ENCODE peak calls at places on chromosomes 2 and 18, in four cellular contexts. D, Y, X and W are unnamed samples.

GRCh38 chr2:182618672-182619079 is 97.4 kb upstream of the DNAJC10 start:
- DNase-seq in D (no peak), Y (no peak), X (no peak), W (no peak)

GRCh38 chr18:68121826-68122225 is 593.1 kb downstream of the TMX3 start:
- DNase-seq in D (no peak), Y (no peak), X (no peak), W (no peak)

GRCh38 chr2:165469417-165469816 is at the start of gene CSRNP3:
- DNase-seq in D (peak; percentile 59), Y (peak; percentile 89), X (peak; percentile 26), W (peak; percentile 35)

GRCh38 chr2:150480241-150480640 is 7.2 kb downstream of the RND3 start:
- DNase-seq in D (no peak), Y (no peak), X (no peak), W (no peak)

GRCh38 chr2:46276652-46277051 is 20.6 kb upstream of the EPAS1 start:
- DNase-seq in D (no peak), Y (no peak), X (no peak), W (peak; percentile 39)

GRCh38 chr18:5180254-5180653 is 16.8 kb downstream of the AKAIN1 start:
- DNase-seq in D (no peak), Y (no peak), X (no peak), W (no peak)

GRCh38 chr18:10524507-10525425 is 1.1 kb upstream of the NAPG start:
- DNase-seq in D (no peak), Y (no peak), X (no peak), W (no peak)

GRCh38 chr18:39872566-39872965 is 2082.5 kb upstream of the PIK3C3 start:
- DNase-seq in D (no peak), Y (no peak), X (no peak), W (no peak)

GRCh38 chr2:95316466-95317122 is 19.4 kb downstream of the KCNIP3 start:
- DNase-seq in D (no peak), Y (no peak), X (no peak), W (no peak)

GRCh38 chr2:7083580-7084509 is 166.6 kb downstream of the RNF144A start:
- DNase-seq in D (no peak), Y (peak; percentile 60), X (no peak), W (peak; percentile 46)

GRCh38 chr2:241238693-241239198 is 50.3 kb downstream of the ANO7 start:
- DNase-seq in D (no peak), Y (no peak), X (no peak), W (no peak)

GRCh38 chr2:108803045-108803736 is 16.6 kb downstream of the CCDC138 start:
- DNase-seq in D (no peak), Y (no peak), X (no peak), W (no peak)

GRCh38 chr2:189285962-189286648 is 106.5 kb upstream of the COL5A2 start:
- DNase-seq in D (no peak), Y (no peak), X (no peak), W (no peak)

GRCh38 chr2:188378551-188378950 is 86.9 kb downstream of the GULP1 start:
- DNase-seq in D (no peak), Y (no peak), X (no peak), W (no peak)

GRCh38 chr18:31931886-31932240 is 11.1 kb downstream of the TRAPPC8 start:
- DNase-seq in D (no peak), Y (no peak), X (no peak), W (no peak)

GRCh38 chr2:134657650-134658250 is 61.0 kb downstream of the TMEM163 start:
- DNase-seq in D (no peak), Y (peak; percentile 49), X (peak; percentile 37), W (peak; percentile 41)

GRCh38 chr18:42561521-42561920 is 554.0 kb downstream of the RIT2 start:
- DNase-seq in D (no peak), Y (no peak), X (no peak), W (no peak)

GRCh38 chr18:28267878-28268625 is 91.1 kb upstream of the CDH2 start:
- DNase-seq in D (no peak), Y (no peak), X (no peak), W (no peak)

GRCh38 chr2:221176666-221177065 is 395.4 kb downstream of the EPHA4 start:
- DNase-seq in D (no peak), Y (no peak), X (no peak), W (no peak)

GRCh38 chr18:21369146-21369545 is 127.1 kb downstream of the GREB1L start:
- DNase-seq in D (no peak), Y (no peak), X (no peak), W (no peak)

GRCh38 chr2:233974530-233975071 is 57.4 kb downstream of the TRPM8 start:
- DNase-seq in D (no peak), Y (no peak), X (peak; percentile 88), W (no peak)

GRCh38 chr2:129761569-129762021 is 217.9 kb upstream of the RAB6C start:
- DNase-seq in D (no peak), Y (no peak), X (no peak), W (peak; percentile 23)

GRCh38 chr18:48581206-48581605 is 42.4 kb downstream of the CTIF start:
- DNase-seq in D (no peak), Y (no peak), X (no peak), W (no peak)
- H3K4me3 ChIP-seq in D (no peak overlapping the region), Y (no peak overlapping the region), X (peak overlapping the region; percentile 3), W (no peak overlapping the region)

GRCh38 chr2:164412831-164413230 is 208.5 kb downstream of the GRB14 start:
- DNase-seq in D (no peak), Y (no peak), X (no peak), W (no peak)
- H3K36me3 ChIP-seq in D (no peaks in the 10 kb centered on the region), Y (no peaks in the 10 kb centered on the region), X (no peaks in the 10 kb centered on the region), W (no peaks in the 10 kb centered on the region)

GRCh38 chr2:55105456-55105855 is 55.2 kb upstream of the RTN4 start:
- DNase-seq in D (no peak), Y (no peak), X (no peak), W (no peak)
- H3K4me3 ChIP-seq in D (no peak overlapping the region), Y (no peak overlapping the region), X (no peak overlapping the region), W (no peak overlapping the region)

DNA sequence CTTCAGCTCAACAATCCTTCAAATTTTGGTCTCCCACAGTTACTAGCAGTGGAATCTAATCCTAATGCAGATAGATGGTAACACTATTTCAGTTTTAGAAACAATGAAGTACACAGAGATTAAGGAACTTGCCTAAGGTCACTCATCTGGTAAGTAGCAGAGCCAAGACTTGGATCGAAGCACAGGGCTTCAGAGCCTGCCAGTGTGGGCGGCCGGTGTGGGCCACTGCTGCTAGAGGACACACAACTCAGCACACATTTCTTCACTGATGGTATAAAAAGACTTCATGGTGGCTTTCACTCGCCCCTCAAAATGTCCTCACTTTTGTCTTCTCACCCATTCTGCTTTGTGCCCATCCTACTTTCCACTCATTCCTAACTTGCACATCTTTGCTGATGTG is 11.1 kb downstream of the C2orf74 start:
- DNase-seq in D (no peak), Y (no peak), X (no peak), W (no peak)
- H3K36me3 ChIP-seq in D (no peaks in the 10 kb centered on the region), Y (no peaks in the 10 kb centered on the region), X (no peaks in the 10 kb centered on the region), W (no peaks in the 10 kb centered on the region)